ENCODE peak calls at places on chromosomes 13 and 19, in four cellular contexts. One of them, this sample, is unnamed.

GRCh38 chr13:104024416-104025170 is 958.4 kb upstream of the SLC10A2 start:
- ATAC-seq in A549: no peak
- ATAC-seq in HCT116: no peak
- ATAC-seq in body of pancreas: no peak
- ATAC-seq in this sample: no peak

GRCh38 chr13:74325106-74325505 is 190.9 kb upstream of the KLF12 start:
- ATAC-seq in A549: no peak
- ATAC-seq in HCT116: no peak
- ATAC-seq in body of pancreas: no peak
- ATAC-seq in this sample: peak; percentile 55

GRCh38 chr13:22114630-22115311 is 443.9 kb downstream of the FGF9 start:
- ATAC-seq in body of pancreas: no peak
- ATAC-seq in HCT116: no peak
- ATAC-seq in A549: no peak
- ATAC-seq in this sample: peak; percentile 61

GRCh38 chr13:111202149-111202548 is 87.0 kb downstream of the ARHGEF7 start:
- ATAC-seq in HCT116: no peak
- ATAC-seq in A549: no peak
- ATAC-seq in body of pancreas: no peak
- ATAC-seq in this sample: no peak

GRCh38 chr19:9848060-9848459 is 12.9 kb downstream of the PIN1 start:
- ATAC-seq in body of pancreas: no peak
- ATAC-seq in HCT116: peak; percentile 58
- ATAC-seq in A549: peak; percentile 53
- ATAC-seq in this sample: no peak

GRCh38 chr13:110572778-110573118 is 11.2 kb upstream of the RAB20 start:
- ATAC-seq in A549: no peak
- ATAC-seq in HCT116: no peak
- ATAC-seq in body of pancreas: no peak
- ATAC-seq in this sample: no peak

GRCh38 chr13:101523154-101523669 is 70.7 kb downstream of the ITGBL1 start:
- ATAC-seq in A549: no peak
- ATAC-seq in body of pancreas: no peak
- ATAC-seq in HCT116: no peak
- ATAC-seq in this sample: peak; percentile 80

GRCh38 chr19:51594774-51595109 is 23.7 kb downstream of the ZNF175 start:
- ATAC-seq in body of pancreas: peak; percentile 4
- ATAC-seq in HCT116: no peak
- ATAC-seq in A549: peak; percentile 71
- ATAC-seq in this sample: no peak

GRCh38 chr19:55304279-55304978 is 20.6 kb downstream of the BRSK1 start:
- ATAC-seq in body of pancreas: no peak
- ATAC-seq in HCT116: peak; percentile 63
- ATAC-seq in A549: peak; percentile 58
- ATAC-seq in this sample: no peak

GRCh38 chr13:46006688-46007452 is 45.7 kb downstream of the ZC3H13 start:
- ATAC-seq in body of pancreas: no peak
- ATAC-seq in A549: no peak
- ATAC-seq in HCT116: no peak
- ATAC-seq in this sample: no peak

GRCh38 chr19:24178207-24178606 is 91.2 kb downstream of the ZNF254 start:
- ATAC-seq in A549: no peak
- ATAC-seq in HCT116: no peak
- ATAC-seq in body of pancreas: no peak
- ATAC-seq in this sample: no peak

GRCh38 chr13:42498521-42498920 is 75.4 kb upstream of the TNFSF11 start:
- ATAC-seq in HCT116: no peak
- ATAC-seq in body of pancreas: no peak
- ATAC-seq in A549: no peak
- ATAC-seq in this sample: no peak

GRCh38 chr13:20119960-20120359 is 40.9 kb downstream of the GJA3 start:
- ATAC-seq in A549: no peak
- ATAC-seq in body of pancreas: no peak
- ATAC-seq in HCT116: no peak
- ATAC-seq in this sample: no peak

GRCh38 chr13:30659980-30660379 is 42.3 kb downstream of the USPL1 start:
- ATAC-seq in HCT116: peak; percentile 42
- ATAC-seq in body of pancreas: no peak
- ATAC-seq in A549: no peak
- ATAC-seq in this sample: peak; percentile 25

GRCh38 chr19:4456843-4457653 is 546 bp downstream of the UBXN6 start:
- ATAC-seq in HCT116: peak; percentile 53
- ATAC-seq in body of pancreas: peak; percentile 24
- ATAC-seq in A549: peak; percentile 15
- ATAC-seq in this sample: peak; percentile 9

GRCh38 chr19:38539751-38540150 is 78.0 kb downstream of the MAP4K1 start:
- ATAC-seq in HCT116: no peak
- ATAC-seq in body of pancreas: no peak
- ATAC-seq in A549: no peak
- ATAC-seq in this sample: no peak

GRCh38 chr13:46170687-46171086 is 11.3 kb downstream of the LCP1 start:
- ATAC-seq in body of pancreas: no peak
- ATAC-seq in HCT116: no peak
- ATAC-seq in A549: no peak
- ATAC-seq in this sample: peak; percentile 11

GRCh38 chr19:33734913-33735312 is 61.8 kb upstream of the KCTD15 start:
- ATAC-seq in A549: no peak
- ATAC-seq in HCT116: no peak
- ATAC-seq in body of pancreas: no peak
- ATAC-seq in this sample: no peak

GRCh38 chr13:34124912-34125311 is 307.0 kb downstream of the RFC3 start:
- ATAC-seq in body of pancreas: no peak
- ATAC-seq in A549: no peak
- ATAC-seq in HCT116: no peak
- ATAC-seq in this sample: no peak

GRCh38 chr19:43820098-43820860 is 6.8 kb upstream of the ZNF283 start:
- ATAC-seq in HCT116: no peak
- ATAC-seq in A549: peak; percentile 56
- ATAC-seq in body of pancreas: no peak
- ATAC-seq in this sample: peak; percentile 48

GRCh38 chr13:22041741-22042140 is 370.9 kb downstream of the FGF9 start:
- ATAC-seq in body of pancreas: no peak
- ATAC-seq in A549: no peak
- ATAC-seq in HCT116: no peak
- ATAC-seq in this sample: no peak

GRCh38 chr19:6671960-6672359 is 2.0 kb upstream of the TNFSF14 start:
- ATAC-seq in HCT116: no peak
- ATAC-seq in A549: no peak
- ATAC-seq in body of pancreas: no peak
- ATAC-seq in this sample: no peak

GRCh38 chr19:11240008-11240444 is 607 bp downstream of the ANGPTL8 start:
- ATAC-seq in A549: no peak
- ATAC-seq in body of pancreas: no peak
- ATAC-seq in HCT116: no peak
- ATAC-seq in this sample: no peak
- TF ChIP-seq POLR2A in A549: no peak
- TF ChIP-seq POLR2A in body of pancreas: no peak
- TF ChIP-seq POLR2A in HCT116: no peak
- TF ChIP-seq POLR2A in this sample: no peak

GRCh38 chr19:48858984-48859710 is 9.3 kb downstream of the PLEKHA4 start:
- ATAC-seq in body of pancreas: peak; percentile 62
- ATAC-seq in A549: peak; percentile 22
- ATAC-seq in HCT116: peak; percentile 67
- ATAC-seq in this sample: no peak

GRCh38 chr19:48862827-48863226 is 5.6 kb downstream of the PLEKHA4 start:
- ATAC-seq in A549: no peak
- ATAC-seq in body of pancreas: no peak
- ATAC-seq in HCT116: no peak
- ATAC-seq in this sample: no peak

GRCh38 chr19:48859711-48860572 is 8.5 kb downstream of the PLEKHA4 start:
- ATAC-seq in HCT116: peak; percentile 67
- ATAC-seq in body of pancreas: peak; percentile 91
- ATAC-seq in A549: peak; percentile 44
- ATAC-seq in this sample: peak; percentile 34

GRCh38 chr19:48856921-48857320 is 11.5 kb downstream of the PLEKHA4 start:
- ATAC-seq in A549: no peak
- ATAC-seq in body of pancreas: no peak
- ATAC-seq in HCT116: no peak
- ATAC-seq in this sample: no peak

DNA sequence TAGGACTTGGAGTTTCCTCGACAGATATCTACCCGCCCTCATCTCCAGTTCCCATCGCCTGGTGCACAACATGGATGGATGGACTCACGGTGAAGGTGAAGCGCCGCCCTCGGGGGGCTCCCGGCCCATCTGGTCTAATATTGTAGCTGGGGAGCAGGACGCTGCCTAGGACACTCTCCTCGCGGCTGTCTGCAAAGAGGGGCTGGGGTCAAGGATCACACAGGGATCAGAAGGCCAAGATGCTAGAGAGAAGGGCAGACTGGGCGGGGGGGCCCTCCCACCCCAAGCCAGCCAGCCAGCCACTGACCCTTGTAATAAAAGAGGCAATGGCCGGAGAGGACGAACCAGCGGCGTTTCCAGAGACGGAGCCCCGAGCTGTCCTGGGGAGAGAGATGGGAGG is 7.1 kb downstream of the PLEKHA4 start:
- ATAC-seq in body of pancreas: no peak
- ATAC-seq in HCT116: no peak
- ATAC-seq in A549: no peak
- ATAC-seq in this sample: no peak
- TF ChIP-seq POLR2A in body of pancreas: no peak
- TF ChIP-seq POLR2A in HCT116: no peak
- TF ChIP-seq POLR2A in A549: no peak
- TF ChIP-seq POLR2A in this sample: no peak

GRCh38 chr19:916645-917322 is 349 bp upstream of the KISS1R start:
- ATAC-seq in HCT116: peak; percentile 48
- ATAC-seq in body of pancreas: no peak
- ATAC-seq in A549: no peak
- ATAC-seq in this sample: no peak

GRCh38 chr19:912181-913079 is 589 bp downstream of the R3HDM4 start:
- ATAC-seq in HCT116: peak; percentile 33
- ATAC-seq in A549: peak; percentile 61
- ATAC-seq in body of pancreas: peak; percentile 33
- ATAC-seq in this sample: peak; percentile 62

GRCh38 chr19:917323-918151 is at the start of gene KISS1R:
- ATAC-seq in HCT116: peak; percentile 65
- ATAC-seq in body of pancreas: no peak
- ATAC-seq in A549: peak; percentile 44
- ATAC-seq in this sample: no peak

GRCh38 chr19:911197-912033 is 1.6 kb downstream of the R3HDM4 start:
- ATAC-seq in HCT116: no peak
- ATAC-seq in A549: no peak
- ATAC-seq in body of pancreas: no peak
- ATAC-seq in this sample: no peak

DNA sequence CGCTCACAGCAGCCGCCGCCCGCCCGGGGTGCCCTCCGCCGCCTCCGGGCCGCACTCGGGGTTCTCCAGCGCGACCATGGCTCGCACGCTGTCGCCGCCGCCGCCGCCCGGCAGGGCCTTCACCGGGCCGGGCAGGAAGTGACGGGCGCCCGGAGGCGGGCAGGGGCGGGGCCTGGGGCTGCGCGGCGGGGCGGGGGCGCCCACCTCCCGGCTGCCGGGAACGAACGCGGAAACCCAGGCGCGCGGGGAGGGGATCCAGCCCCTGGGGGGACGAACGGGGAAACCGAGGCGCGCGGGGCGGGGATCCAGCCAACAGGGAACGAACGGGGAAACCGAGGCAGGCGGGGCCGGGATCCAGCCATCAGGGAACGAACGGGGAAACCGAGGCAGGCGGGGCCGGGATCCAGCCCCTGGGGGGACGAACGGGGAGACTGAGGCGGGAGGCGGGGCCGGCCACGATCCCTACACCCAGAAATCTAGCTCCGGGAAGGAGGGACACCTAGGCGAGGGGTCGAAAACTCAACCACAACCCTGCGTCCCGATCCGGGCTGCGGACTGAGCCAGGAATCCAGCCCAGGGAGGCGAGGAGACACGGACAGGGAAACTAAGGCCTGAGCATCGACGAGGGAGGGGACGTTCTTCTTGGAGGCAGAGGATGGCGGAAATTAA is at the start of gene R3HDM4:
- ATAC-seq in HCT116: peak; percentile 57
- ATAC-seq in body of pancreas: peak; percentile 81
- ATAC-seq in A549: peak; percentile 80
- ATAC-seq in this sample: peak; percentile 93
- TF ChIP-seq POLR2A in HCT116: peak; percentile 42
- TF ChIP-seq POLR2A in body of pancreas: peak; percentile 13
- TF ChIP-seq POLR2A in A549: peak; percentile 38
- TF ChIP-seq POLR2A in this sample: peak; percentile 66

DNA sequence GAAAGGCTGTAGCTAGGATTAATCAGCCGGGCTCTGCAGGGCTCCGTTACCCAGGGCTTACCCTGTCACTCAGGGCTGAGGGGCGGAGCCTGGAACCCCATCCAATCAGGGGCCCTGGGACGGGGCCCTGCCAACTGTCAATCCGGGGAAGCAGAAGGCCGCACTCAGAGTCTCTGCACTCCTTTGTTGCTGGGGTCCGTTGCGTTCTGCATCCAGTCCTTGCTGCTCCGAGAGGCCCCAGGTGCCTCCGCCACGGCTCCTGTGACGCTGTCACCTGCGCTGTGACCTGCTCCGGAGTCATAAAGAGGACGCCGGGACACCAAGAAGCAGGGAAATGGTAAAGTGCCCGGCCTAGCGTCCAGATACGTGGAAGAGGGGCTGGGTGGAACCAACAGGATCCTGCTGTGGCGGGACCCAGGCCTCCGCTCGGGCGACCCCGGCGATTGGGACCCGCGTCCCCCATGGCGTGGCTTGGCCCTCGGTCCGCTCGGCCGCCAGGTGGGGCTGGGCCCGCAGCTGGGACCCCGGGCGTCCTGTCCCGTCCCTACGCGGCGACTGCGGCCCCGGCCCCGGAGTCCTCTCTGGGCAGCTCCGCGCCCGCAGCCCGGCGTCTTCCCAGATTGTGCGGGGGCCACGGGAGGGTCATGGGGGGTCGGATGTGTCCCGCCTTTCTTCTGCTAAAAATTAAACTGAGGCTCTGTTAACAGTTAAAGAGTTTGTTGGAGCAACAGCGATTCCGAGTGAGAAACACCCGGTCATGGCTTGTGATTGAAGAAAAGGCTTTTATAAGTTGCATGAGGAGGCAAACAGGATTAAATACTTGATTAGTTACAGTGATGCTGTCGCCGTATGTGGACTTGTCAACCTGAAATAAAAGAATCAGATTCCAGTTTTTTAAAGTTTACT is at the start of gene ZNF491:
- ATAC-seq in HCT116: no peak
- ATAC-seq in A549: no peak
- ATAC-seq in body of pancreas: peak; percentile 95
- ATAC-seq in this sample: peak; percentile 98
- TF ChIP-seq POLR2A in HCT116: no peak
- TF ChIP-seq POLR2A in A549: no peak
- TF ChIP-seq POLR2A in body of pancreas: peak; percentile 47
- TF ChIP-seq POLR2A in this sample: peak; percentile 33